ENCODE peak calls at places on chromosomes 5 and 9, in four cellular contexts. K, V, W and G are unnamed samples.

GRCh38 chr5:2094616-2094995 is 211.9 kb upstream of the IRX4 start:
- ATAC-seq in K (no peak), V (no peak), W (peak), G (no peak)

GRCh38 chr5:1272201-1272600 is 22.7 kb downstream of the TERT start:
- ATAC-seq in K (no peak), V (no peak), W (no peak), G (no peak)

GRCh38 chr9:19614294-19614693 is 174.5 kb downstream of the SLC24A2 start:
- ATAC-seq in K (no peak), V (no peak), W (no peak), G (no peak)

GRCh38 chr9:13759624-13760023 is 480.1 kb upstream of the MPDZ start:
- ATAC-seq in K (no peak), V (no peak), W (no peak), G (no peak)

GRCh38 chr5:66010476-66010875 is 84.1 kb downstream of the ERBIN start:
- ATAC-seq in K (peak), V (no peak), W (no peak), G (peak)

GRCh38 chr9:100125236-100125635 is 26.2 kb downstream of the INVS start:
- ATAC-seq in K (no peak), V (peak), W (no peak), G (no peak)

GRCh38 chr5:74433255-74434123 is 207.0 kb downstream of the ENC1 start:
- ATAC-seq in K (no peak), V (no peak), W (peak), G (peak)

GRCh38 chr9:696332-697090 is 145.0 kb upstream of the DMRT1 start:
- ATAC-seq in K (no peak), V (peak), W (peak), G (no peak)

GRCh38 chr5:179138568-179138925 is 78.4 kb downstream of the ZNF354C start:
- ATAC-seq in K (no peak), V (no peak), W (no peak), G (no peak)

GRCh38 chr5:141529873-141530272 is 41.0 kb downstream of the PCDHGC5 start:
- ATAC-seq in K (no peak), V (no peak), W (no peak), G (peak)

GRCh38 chr9:108708448-108708847 is 147.3 kb downstream of the ACTL7B start:
- ATAC-seq in K (no peak), V (no peak), W (no peak), G (no peak)

GRCh38 chr5:74336286-74336685 is 304.2 kb downstream of the ENC1 start:
- ATAC-seq in K (no peak), V (peak), W (no peak), G (no peak)

GRCh38 chr5:169811680-169812079 is 168.6 kb downstream of the INSYN2B start:
- ATAC-seq in K (no peak), V (no peak), W (no peak), G (no peak)

GRCh38 chr9:98873535-98874432 is 66.3 kb downstream of the GALNT12 start:
- ATAC-seq in K (no peak), V (no peak), W (peak), G (no peak)

GRCh38 chr5:38023353-38023752 is 183.5 kb upstream of the GDNF start:
- ATAC-seq in K (no peak), V (no peak), W (no peak), G (no peak)

GRCh38 chr9:109733690-109734089 is 46.3 kb upstream of the PALM2AKAP2 start:
- ATAC-seq in K (no peak), V (no peak), W (no peak), G (no peak)

GRCh38 chr5:59798862-59799667 is 94.5 kb downstream of the PDE4D start:
- ATAC-seq in K (peak), V (no peak), W (no peak), G (peak)

GRCh38 chr9:80146466-80146865 is 574.7 kb downstream of the TLE4 start:
- ATAC-seq in K (no peak), V (no peak), W (no peak), G (no peak)

GRCh38 chr5:179302499-179303185 is 42.6 kb downstream of the ADAMTS2 start:
- ATAC-seq in K (no peak), V (no peak), W (no peak), G (peak)

GRCh38 chr5:68542207-68542606 is 326.7 kb downstream of the PIK3R1 start:
- ATAC-seq in K (no peak), V (no peak), W (no peak), G (no peak)

GRCh38 chr9:89639367-89639795 is 34.6 kb downstream of the GADD45G start:
- ATAC-seq in K (no peak), V (no peak), W (peak), G (no peak)

GRCh38 chr5:131706278-131706677 is 71.2 kb upstream of the RAPGEF6 start:
- ATAC-seq in K (no peak), V (no peak), W (no peak), G (no peak)